ENCODE peak calls at places on chromosomes 11 and 22, in seven cellular contexts. A is A549, V is tibial nerve, S is sigmoid colon, G is suprapubic skin, Y is ovary, D is stomach. B is an unnamed sample.

GRCh38 chr11:132300283-132300682 is 929.9 kb downstream of the NTM start:
- DNase-seq in Y (no peak), G (no peak), A (no peak), S (no peak), V (no peak), D (no peak), B (no peak)

GRCh38 chr11:10490398-10491232 is 35.6 kb downstream of the AMPD3 start:
- DNase-seq in V (peak), Y (peak), A (peak), S (peak), D (peak), G (peak), B (peak)

GRCh38 chr11:27613670-27613950 is 86.6 kb downstream of the BDNF start:
- DNase-seq in S (no peak), D (no peak), G (no peak), Y (no peak), V (no peak), A (no peak), B (no peak)

GRCh38 chr22:50225200-50225969 is 19.4 kb downstream of the TUBGCP6 start:
- DNase-seq in V (no peak), D (no peak), A (no peak), S (peak), G (no peak), Y (no peak), B (no peak)

GRCh38 chr11:11966826-11967668 is 41.4 kb downstream of the DKK3 start:
- DNase-seq in A (peak), S (peak), G (no peak), D (peak), V (peak), Y (peak), B (peak)

GRCh38 chr11:63014408-63015055 is 1.1 kb downstream of the SLC22A8 start:
- DNase-seq in G (peak), S (peak), V (no peak), D (no peak), Y (no peak), A (no peak), B (no peak)

GRCh38 chr22:49006207-49007012 is 821.3 kb downstream of the BRD1 start:
- DNase-seq in D (peak), G (peak), Y (no peak), S (no peak), A (no peak), V (peak), B (no peak)

GRCh38 chr22:48663297-48663696 is 1164.4 kb downstream of the BRD1 start:
- DNase-seq in Y (no peak), G (no peak), S (no peak), D (no peak), A (peak), V (no peak), B (no peak)

GRCh38 chr11:4087551-4087950 is 7.0 kb upstream of the RRM1 start:
- DNase-seq in G (no peak), S (no peak), V (no peak), A (no peak), Y (no peak), D (no peak), B (no peak)

GRCh38 chr11:74391193-74391592 is 7.0 kb downstream of the PGM2L1 start:
- DNase-seq in Y (no peak), V (no peak), D (no peak), G (no peak), A (no peak), S (no peak), B (no peak)

DNA sequence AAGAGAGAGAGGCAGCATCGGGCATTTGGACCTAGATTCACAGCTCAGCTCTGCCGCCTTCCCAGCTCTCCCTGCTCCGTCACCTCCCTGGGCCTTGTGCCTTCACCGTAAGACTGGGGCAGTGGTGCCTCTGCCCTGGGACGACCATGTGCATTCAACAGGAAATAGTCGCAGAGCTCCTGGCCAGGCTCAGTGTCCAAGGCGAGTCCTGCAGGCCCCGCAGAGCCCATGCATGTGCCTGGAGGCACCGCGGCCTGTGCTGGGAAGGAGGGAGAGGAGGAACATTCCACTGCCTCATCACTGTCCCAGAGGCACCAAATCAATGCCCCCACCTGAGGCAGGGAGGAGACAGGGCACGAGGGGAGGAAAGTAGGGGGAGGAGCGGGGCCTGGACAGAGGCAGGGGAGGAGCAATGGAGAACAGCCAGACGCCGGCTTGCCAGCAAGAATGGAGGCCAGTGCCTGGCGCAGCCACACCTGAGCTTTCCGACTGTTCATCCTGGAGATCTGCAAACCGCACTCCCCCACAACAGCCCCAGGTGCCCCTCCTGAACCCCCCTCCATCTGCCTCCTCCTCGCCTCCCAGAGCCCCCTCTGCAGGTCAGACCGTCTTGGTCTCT is 74.4 kb upstream of the PRR5 start:
- DNase-seq in V (no peak), D (no peak), G (no peak), S (peak), Y (no peak), A (no peak), B (no peak)
- TF ChIP-seq EP300 in V (no peak), D (no peak), G (no peak), S (no peak), Y (no peak), A (no peak), B (no peak)

GRCh38 chr22:41834005-41834975 is 1.4 kb downstream of the SREBF2 start:
- DNase-seq in Y (no peak), G (no peak), V (no peak), D (no peak), S (no peak), A (no peak), B (no peak)
- TF ChIP-seq EP300 in Y (no peak), G (no peak), V (no peak), D (no peak), S (no peak), A (no peak), B (no peak)

GRCh38 chr11:33706961-33707360 is 6.3 kb upstream of the C11orf91 start:
- DNase-seq in S (no peak), D (no peak), V (no peak), A (no peak), G (no peak), Y (no peak), B (no peak)
- TF ChIP-seq EP300 in S (no peak), D (no peak), V (no peak), A (no peak), G (no peak), Y (no peak), B (no peak)

GRCh38 chr11:47004595-47005033 is 68.1 kb downstream of the CSTPP1 start:
- DNase-seq in D (peak), V (peak), G (peak), A (peak), S (peak), Y (peak), B (peak)
- TF ChIP-seq EP300 in D (peak), V (peak), G (no peak), A (no peak), S (peak), Y (no peak), B (peak)

GRCh38 chr11:15667127-15667725 is 552.5 kb downstream of the INSC start:
- DNase-seq in A (no peak), G (no peak), Y (no peak), S (no peak), D (no peak), V (no peak), B (no peak)

GRCh38 chr11:15665368-15665871 is 550.7 kb downstream of the INSC start:
- DNase-seq in Y (no peak), V (no peak), S (no peak), D (no peak), A (peak), G (no peak), B (peak)

GRCh38 chr11:15671216-15671615 is 556.5 kb downstream of the INSC start:
- DNase-seq in Y (no peak), G (no peak), S (no peak), D (no peak), V (no peak), A (no peak), B (no peak)

GRCh38 chr11:15670520-15671070 is 555.9 kb downstream of the INSC start:
- DNase-seq in D (no peak), Y (no peak), S (no peak), A (no peak), V (no peak), G (no peak), B (no peak)

DNA sequence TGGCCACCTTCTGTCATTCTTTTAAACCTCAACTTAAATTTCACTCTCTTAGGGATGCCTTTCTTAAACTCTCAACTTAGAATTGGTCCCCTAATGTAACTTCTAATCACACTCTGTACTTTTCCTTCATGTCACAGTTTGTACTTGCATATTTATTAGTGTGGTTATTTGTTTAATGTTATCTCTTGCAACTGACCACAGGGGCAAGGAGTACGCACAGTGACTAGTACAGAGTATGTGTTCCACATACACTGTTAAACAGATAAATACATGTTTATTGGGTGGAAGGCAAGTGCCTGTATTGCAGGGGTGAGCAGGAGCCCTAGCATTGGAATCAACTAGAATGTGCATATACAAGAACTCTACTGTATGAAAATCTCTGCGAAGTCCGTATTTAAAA is 554.0 kb downstream of the INSC start:
- DNase-seq in Y (no peak), V (no peak), S (no peak), G (no peak), A (no peak), D (no peak), B (no peak)
- TF ChIP-seq EP300 in Y (no peak), V (no peak), S (no peak), G (no peak), A (no peak), D (no peak), B (no peak)